ENCODE peak calls at places on chromosomes 11 and 22, in eight cellular contexts. K, D, E, U, B, O, W and H are unnamed samples.

GRCh38 chr11:60367009-60367408 is 11.3 kb upstream of the MS4A7 start:
- DNase-seq in B (no peak), O (no peak), K (no peak), U (no peak), W (no peak), E (no peak), D (peak), H (no peak)

GRCh38 chr22:30864441-30865420 is 103.8 kb downstream of the MORC2 start:
- DNase-seq in B (no peak), K (no peak), W (no peak), D (no peak), U (no peak), O (no peak), E (no peak), H (no peak)

GRCh38 chr11:100674212-100674611 is 12.9 kb upstream of the ARHGAP42 start:
- DNase-seq in O (no peak), W (no peak), B (peak), K (no peak), D (no peak), E (no peak), U (no peak), H (no peak)

GRCh38 chr11:102139081-102139498 is 28.8 kb downstream of the YAP1 start:
- DNase-seq in O (no peak), W (peak), E (no peak), D (no peak), B (peak), U (no peak), K (no peak), H (no peak)

GRCh38 chr11:12094872-12095800 is 15.3 kb upstream of the MICAL2 start:
- DNase-seq in U (no peak), O (no peak), D (no peak), W (no peak), K (no peak), E (peak), B (no peak), H (no peak)

GRCh38 chr11:94402355-94402754 is 1.1 kb upstream of the GPR83 start:
- DNase-seq in O (no peak), U (no peak), D (no peak), W (no peak), E (no peak), B (no peak), K (no peak), H (no peak)

GRCh38 chr11:112961146-112961668 is at the start of gene NCAM1:
- DNase-seq in D (peak), K (peak), B (no peak), W (peak), E (peak), U (peak), O (no peak), H (peak)

GRCh38 chr11:36258730-36259360 is 30.4 kb downstream of the COMMD9 start:
- DNase-seq in K (peak), W (peak), E (peak), O (peak), D (peak), U (peak), B (peak), H (peak)

GRCh38 chr11:78391424-78391823 is 26.2 kb downstream of the GAB2 start:
- DNase-seq in O (no peak), W (no peak), K (no peak), U (no peak), E (no peak), D (no peak), B (no peak), H (no peak)

GRCh38 chr11:120632579-120632978 is 121.0 kb downstream of the GRIK4 start:
- DNase-seq in B (no peak), U (no peak), K (no peak), W (no peak), O (no peak), D (peak), E (no peak), H (no peak)
- TF ChIP-seq CTCF in B (peak), U (no peak), K (no peak), W (no peak), O (peak), D (peak), E (no peak), H (peak)

GRCh38 chr22:27825174-27825573 is 23.6 kb upstream of the MN1 start:
- DNase-seq in W (no peak), E (no peak), B (no peak), O (no peak), D (peak), U (no peak), K (no peak), H (no peak)
- TF ChIP-seq CTCF in W (peak), E (no peak), B (no peak), O (peak), D (peak), U (no peak), K (no peak), H (peak)

GRCh38 chr11:20247540-20248138 is 87.4 kb upstream of the DBX1 start:
- DNase-seq in B (no peak), U (no peak), D (no peak), O (no peak), W (no peak), K (no peak), E (no peak), H (no peak)

GRCh38 chr11:20248345-20248744 is 88.1 kb upstream of the DBX1 start:
- DNase-seq in O (no peak), E (no peak), B (no peak), U (no peak), D (no peak), K (no peak), W (no peak), H (no peak)

GRCh38 chr11:20238712-20239111 is 78.4 kb upstream of the DBX1 start:
- DNase-seq in D (no peak), U (no peak), K (no peak), O (no peak), W (no peak), E (peak), B (no peak), H (peak)

GRCh38 chr11:20249313-20249873 is 89.1 kb upstream of the DBX1 start:
- DNase-seq in W (no peak), D (no peak), B (no peak), U (no peak), K (no peak), O (no peak), E (no peak), H (no peak)

GRCh38 chr11:20243974-20244373 is 83.7 kb upstream of the DBX1 start:
- DNase-seq in D (no peak), E (no peak), O (no peak), W (no peak), K (no peak), B (no peak), U (no peak), H (no peak)
- TF ChIP-seq CTCF in D (peak), E (no peak), O (peak), W (peak), K (no peak), B (peak), U (no peak), H (peak)

DNA sequence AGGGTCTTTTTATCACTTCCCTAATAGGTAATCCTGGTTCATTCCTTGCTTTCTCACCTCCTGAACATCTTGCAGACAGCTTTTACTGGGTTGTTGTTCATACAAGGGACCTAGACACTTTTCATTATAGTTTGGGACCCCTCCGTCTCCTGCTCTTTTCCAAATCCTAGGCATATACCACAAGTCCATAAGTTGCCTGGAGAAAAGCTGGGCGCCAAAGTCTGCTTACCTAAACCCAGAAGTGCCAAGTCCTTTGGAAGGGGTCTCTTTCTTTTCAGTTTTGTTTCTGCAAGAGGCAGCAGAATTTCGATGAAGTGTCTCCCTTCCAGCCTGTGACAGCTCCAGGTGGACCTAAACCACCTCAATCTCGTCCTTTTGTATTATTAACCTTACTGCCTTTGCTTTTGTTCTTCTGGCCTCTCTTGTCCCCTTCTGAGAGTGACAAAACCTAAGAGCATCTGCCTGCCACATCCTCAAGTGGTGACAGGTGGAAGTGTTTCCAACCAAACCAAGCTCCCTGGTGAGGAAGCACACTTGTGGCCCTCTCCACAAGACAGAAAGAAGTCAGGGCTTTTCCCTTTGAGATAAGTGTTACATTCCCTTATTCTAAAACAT is 19.5 kb upstream of the P2RY6 start:
- DNase-seq in O (no peak), K (no peak), E (no peak), D (peak), W (no peak), B (no peak), U (no peak), H (no peak)
- TF ChIP-seq CTCF in O (no peak), K (no peak), E (no peak), D (peak), W (no peak), B (no peak), U (no peak), H (peak)

GRCh38 chr11:10075141-10075540 is 218.9 kb downstream of the SBF2 start:
- DNase-seq in E (no peak), D (no peak), B (no peak), W (no peak), K (no peak), O (no peak), U (no peak), H (no peak)
- TF ChIP-seq CTCF in E (no peak), D (no peak), B (no peak), W (no peak), K (no peak), O (no peak), U (no peak), H (no peak)

DNA sequence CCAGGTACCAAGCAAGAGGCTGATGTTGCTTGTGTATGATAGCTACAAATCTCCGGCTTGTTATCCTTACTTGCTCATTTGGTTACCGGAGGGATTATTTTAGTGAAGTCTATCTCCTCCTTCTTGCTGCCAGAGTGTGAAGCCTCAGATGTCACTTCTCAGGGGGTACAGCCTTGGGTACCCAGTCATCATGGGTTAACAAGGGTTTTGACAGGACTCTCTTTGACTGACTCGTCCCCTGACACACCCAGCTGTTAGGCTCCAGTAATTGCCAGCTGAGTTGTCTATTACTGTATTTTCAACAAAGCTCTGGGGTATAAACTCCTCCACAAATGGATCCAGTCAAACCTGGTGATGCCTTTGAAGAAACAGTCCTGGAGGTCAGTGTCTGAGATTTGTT is 11.9 kb upstream of the PELI3 start:
- DNase-seq in K (no peak), E (no peak), W (no peak), D (no peak), O (no peak), U (no peak), B (no peak), H (no peak)
- TF ChIP-seq CTCF in K (no peak), E (no peak), W (no peak), D (no peak), O (no peak), U (no peak), B (no peak), H (no peak)

GRCh38 chr22:42990131-42990838 is 24.7 kb downstream of the PACSIN2 start:
- DNase-seq in U (peak), O (no peak), W (peak), D (peak), B (no peak), E (no peak), K (no peak), H (peak)
- TF ChIP-seq CTCF in U (no peak), O (peak), W (peak), D (peak), B (peak), E (no peak), K (no peak), H (peak)

GRCh38 chr22:44838316-44839016 is 86.1 kb downstream of the ARHGAP8 start:
- DNase-seq in W (no peak), E (no peak), K (no peak), D (no peak), B (no peak), O (no peak), U (no peak), H (no peak)
- TF ChIP-seq CTCF in W (no peak), E (no peak), K (no peak), D (no peak), B (no peak), O (no peak), U (no peak), H (no peak)